ENCODE peak calls at places on chromosomes 11 and 22, in six cellular contexts. V, F, T, C, U and P are unnamed samples.

GRCh38 chr22:35986085-35986484 is 42.5 kb downstream of the RBFOX2 start:
- DNase-seq in T (no peak), V (peak), C (no peak), U (peak), F (no peak), P (no peak)

GRCh38 chr11:86184728-86185127 is 59.8 kb upstream of the EED start:
- DNase-seq in F (no peak), V (no peak), U (no peak), C (no peak), T (no peak), P (no peak)

GRCh38 chr11:125069008-125069407 is 5.9 kb downstream of the SLC37A2 start:
- DNase-seq in T (no peak), F (no peak), V (peak), C (no peak), U (no peak), P (no peak)

GRCh38 chr11:117143390-117143789 is 697 bp upstream of the PAFAH1B2 start:
- DNase-seq in V (peak), T (peak), U (peak), C (no peak), F (no peak), P (peak)

GRCh38 chr11:1310772-1311468 is 1.5 kb upstream of the TOLLIP start:
- DNase-seq in V (no peak), C (peak), U (no peak), T (no peak), F (no peak), P (peak)

GRCh38 chr11:17471501-17471900 is 5.1 kb downstream of the ABCC8 start:
- DNase-seq in T (no peak), V (no peak), C (no peak), F (no peak), U (no peak), P (no peak)

GRCh38 chr22:44168206-44168605 is 12.5 kb upstream of the PARVG start:
- DNase-seq in F (no peak), U (no peak), V (no peak), C (no peak), T (no peak), P (no peak)

GRCh38 chr11:33912405-33913361 is 20.8 kb upstream of the LMO2 start:
- DNase-seq in V (peak), F (peak), T (no peak), C (no peak), U (peak), P (no peak)

GRCh38 chr22:48669226-48669625 is 1158.4 kb downstream of the BRD1 start:
- DNase-seq in U (no peak), F (no peak), T (no peak), C (no peak), V (no peak), P (no peak)

GRCh38 chr11:45100338-45100737 is 46.1 kb upstream of the PRDM11 start:
- DNase-seq in T (no peak), F (no peak), V (peak), U (peak), C (no peak), P (peak)

GRCh38 chr11:47731466-47731865 is 16.3 kb upstream of the AGBL2 start:
- DNase-seq in C (no peak), F (no peak), T (no peak), U (no peak), V (no peak), P (no peak)

GRCh38 chr11:125890447-125891100 is 3.1 kb downstream of the HYLS1 start:
- DNase-seq in T (no peak), U (no peak), F (no peak), V (peak), C (no peak), P (no peak)

GRCh38 chr11:111063711-111064110 is 181.8 kb upstream of the POU2AF2 start:
- DNase-seq in V (peak), C (no peak), U (no peak), F (no peak), T (no peak), P (no peak)

GRCh38 chr11:61472868-61473267 is 35.7 kb upstream of the LRRC10B start:
- DNase-seq in C (no peak), T (no peak), V (peak), F (no peak), U (peak), P (no peak)

GRCh38 chr11:61472282-61472681 is 36.3 kb upstream of the LRRC10B start:
- DNase-seq in F (no peak), V (peak), U (peak), C (no peak), T (no peak), P (no peak)

GRCh38 chr11:61474234-61474633 is 34.3 kb upstream of the LRRC10B start:
- DNase-seq in V (no peak), C (no peak), T (no peak), U (no peak), F (no peak), P (no peak)

GRCh38 chr11:61475433-61475832 is 33.1 kb upstream of the LRRC10B start:
- DNase-seq in F (no peak), U (no peak), V (no peak), C (no peak), T (no peak), P (no peak)

GRCh38 chr11:61473370-61474025 is 35.1 kb upstream of the LRRC10B start:
- DNase-seq in U (peak), V (peak), T (no peak), F (no peak), C (no peak), P (no peak)
- H3K4me3 ChIP-seq in U (no peak), V (no peak), T (no peak), F (no peak), C (no peak), P (no peak)

GRCh38 chr11:22189660-22190059 is 3.2 kb upstream of the ANO5 start:
- DNase-seq in F (no peak), C (no peak), T (no peak), V (no peak), U (no peak), P (no peak)

GRCh38 chr11:22193348-22194051 is 615 bp downstream of the ANO5 start:
- DNase-seq in C (no peak), V (no peak), T (peak), U (no peak), F (no peak), P (peak)

GRCh38 chr11:22190827-22191463 is 1.9 kb upstream of the ANO5 start:
- DNase-seq in C (no peak), V (no peak), F (no peak), T (no peak), U (no peak), P (no peak)

GRCh38 chr11:22192642-22193347 is at the start of gene ANO5:
- DNase-seq in F (no peak), U (peak), V (no peak), C (no peak), T (peak), P (peak)

GRCh38 chr11:22192289-22192641 is 620 bp upstream of the ANO5 start:
- DNase-seq in T (peak), F (no peak), C (no peak), U (no peak), V (no peak), P (peak)
- H3K4me3 ChIP-seq in T (peak), F (no peak), C (no peak), U (peak), V (no peak), P (peak)

DNA sequence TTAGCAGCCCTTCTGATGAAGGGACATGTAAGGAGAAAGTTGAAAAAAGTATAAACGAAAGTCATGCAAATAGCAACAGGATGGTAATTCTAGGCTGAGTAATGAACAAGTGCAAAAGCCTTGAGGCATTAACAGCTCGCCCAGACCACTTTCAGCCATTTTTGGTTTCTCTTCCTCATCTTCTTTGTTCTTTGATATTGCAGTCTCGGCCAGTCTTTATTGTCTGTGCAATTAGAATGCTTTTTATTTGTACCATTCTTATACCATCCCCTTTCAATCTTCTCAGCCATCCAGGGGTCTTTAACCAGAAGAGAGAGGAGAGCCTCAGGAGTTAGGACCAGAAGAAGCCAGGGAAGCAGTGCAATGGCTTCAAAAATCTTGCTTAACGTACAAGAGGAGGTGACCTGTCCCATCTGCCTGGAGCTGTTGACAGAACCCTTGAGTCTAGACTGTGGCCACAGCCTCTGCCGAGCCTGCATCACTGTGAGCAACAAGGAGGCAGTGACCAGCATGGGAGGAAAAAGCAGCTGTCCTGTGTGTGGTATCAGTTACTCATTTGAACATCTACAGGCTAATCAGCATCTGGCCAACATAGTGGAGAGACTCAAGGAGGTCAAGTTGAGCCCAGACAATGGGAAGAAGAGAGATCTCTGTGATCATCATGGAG is 7.3 kb downstream of the TRIM34 start:
- DNase-seq in V (no peak), C (no peak), T (no peak), F (no peak), U (no peak), P (no peak)
- H3K4me3 ChIP-seq in V (no peak), C (no peak), T (no peak), F (no peak), U (no peak), P (no peak)

DNA sequence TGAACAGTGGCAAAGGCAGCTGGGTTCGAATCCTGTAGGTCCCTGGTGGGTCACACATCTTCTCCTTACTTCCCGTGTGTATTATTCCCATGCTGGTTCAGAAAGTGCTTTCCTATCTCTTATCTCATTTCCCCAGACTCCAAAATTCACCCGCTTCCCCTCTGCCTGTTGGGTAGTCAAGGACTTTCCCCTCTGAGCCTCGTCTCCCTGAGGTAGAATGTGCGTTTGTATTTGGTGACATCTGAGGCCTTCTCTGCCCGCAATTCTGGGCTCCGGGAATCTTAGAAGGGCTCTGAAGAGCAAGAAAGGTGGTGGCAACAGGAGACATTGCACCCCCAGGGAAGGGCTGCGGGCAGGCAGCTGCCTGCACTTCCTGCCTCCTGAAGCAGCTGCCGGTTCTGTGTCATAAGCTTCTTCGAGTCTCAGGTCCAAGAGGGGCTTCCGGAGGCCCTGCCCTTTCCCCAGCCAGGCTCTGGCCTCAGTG is 5.9 kb downstream of the LRRC32 start:
- DNase-seq in C (peak), U (no peak), T (no peak), F (no peak), V (no peak), P (no peak)
- H3K4me3 ChIP-seq in C (no peak), U (no peak), T (no peak), F (no peak), V (no peak), P (no peak)

DNA sequence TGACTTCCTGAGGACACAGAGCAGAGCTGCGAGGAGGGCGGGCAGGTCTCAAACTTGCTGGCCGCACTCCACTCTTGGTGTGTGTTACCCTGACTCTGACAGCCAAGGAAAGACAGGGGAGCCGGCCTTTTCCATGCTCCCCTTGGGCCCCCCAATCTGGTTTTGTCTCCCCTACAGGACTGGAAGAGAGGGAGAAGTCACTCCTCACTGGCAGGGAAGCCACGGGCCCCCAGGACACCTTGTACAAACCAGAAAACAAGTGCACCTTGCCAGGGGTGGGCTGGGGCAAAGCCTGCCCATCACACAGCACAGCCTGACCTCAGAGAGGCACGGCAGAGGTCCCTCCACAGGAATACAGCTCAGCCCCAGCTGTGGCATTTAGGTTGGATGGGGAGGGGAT is 20.2 kb downstream of the CBX7 start:
- DNase-seq in T (no peak), C (no peak), U (no peak), V (no peak), F (no peak), P (peak)
- H3K4me3 ChIP-seq in T (no peak), C (no peak), U (no peak), V (no peak), F (no peak), P (no peak)

GRCh38 chr11:120239713-120240640 is at the start of gene POU2F3:
- DNase-seq in T (no peak), F (no peak), C (no peak), U (no peak), V (no peak), P (peak)
- H3K4me3 ChIP-seq in T (peak), F (no peak), C (peak), U (no peak), V (no peak), P (peak)

DNA sequence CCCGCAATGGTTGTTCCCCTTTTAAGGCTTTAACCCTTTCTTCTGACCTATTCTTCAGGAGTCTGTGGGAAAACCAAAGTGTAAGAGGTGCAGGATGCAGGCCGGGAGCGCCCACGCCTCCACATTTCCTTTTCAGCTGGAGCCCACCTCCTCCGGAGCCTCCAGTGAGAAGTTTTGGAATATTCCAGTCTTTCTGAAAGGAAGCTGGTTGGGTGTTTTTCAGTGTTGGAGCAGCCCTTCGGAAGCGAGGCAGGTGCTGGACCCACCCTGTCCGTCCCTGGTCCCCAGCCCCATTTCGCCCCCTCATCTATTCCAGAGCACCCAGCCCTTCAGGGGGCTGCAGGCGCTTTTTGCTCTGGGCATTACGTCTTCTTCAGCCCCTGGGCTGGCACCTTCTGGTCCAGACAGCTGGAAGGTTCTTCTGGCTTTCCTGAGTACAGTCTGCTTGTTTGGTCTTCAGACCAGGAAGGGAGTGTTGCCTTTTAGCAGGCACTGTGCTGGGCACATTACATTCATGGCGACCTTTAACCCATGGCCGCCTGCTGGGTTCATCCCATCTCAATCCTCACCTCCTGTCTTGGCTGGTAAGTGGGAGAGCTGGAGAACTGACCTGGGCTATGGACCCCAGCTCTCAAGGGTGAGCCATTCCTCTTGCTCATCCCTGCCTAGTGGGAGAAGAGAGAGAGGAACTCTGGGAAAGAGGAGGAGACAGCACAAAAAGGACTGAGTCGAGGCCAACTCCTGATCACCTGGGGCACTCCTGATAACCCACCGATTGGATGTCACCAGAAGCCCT is 685 bp upstream of the THY1 start:
- DNase-seq in V (peak), C (no peak), T (no peak), U (no peak), F (no peak), P (no peak)
- H3K4me3 ChIP-seq in V (peak), C (no peak), T (no peak), U (peak), F (peak), P (peak)

GRCh38 chr11:73277467-73277866 is 5.3 kb downstream of the P2RY6 start:
- DNase-seq in C (peak), F (no peak), U (no peak), V (no peak), T (no peak), P (no peak)
- H3K4me3 ChIP-seq in C (no peak), F (no peak), U (no peak), V (no peak), T (no peak), P (no peak)

DNA sequence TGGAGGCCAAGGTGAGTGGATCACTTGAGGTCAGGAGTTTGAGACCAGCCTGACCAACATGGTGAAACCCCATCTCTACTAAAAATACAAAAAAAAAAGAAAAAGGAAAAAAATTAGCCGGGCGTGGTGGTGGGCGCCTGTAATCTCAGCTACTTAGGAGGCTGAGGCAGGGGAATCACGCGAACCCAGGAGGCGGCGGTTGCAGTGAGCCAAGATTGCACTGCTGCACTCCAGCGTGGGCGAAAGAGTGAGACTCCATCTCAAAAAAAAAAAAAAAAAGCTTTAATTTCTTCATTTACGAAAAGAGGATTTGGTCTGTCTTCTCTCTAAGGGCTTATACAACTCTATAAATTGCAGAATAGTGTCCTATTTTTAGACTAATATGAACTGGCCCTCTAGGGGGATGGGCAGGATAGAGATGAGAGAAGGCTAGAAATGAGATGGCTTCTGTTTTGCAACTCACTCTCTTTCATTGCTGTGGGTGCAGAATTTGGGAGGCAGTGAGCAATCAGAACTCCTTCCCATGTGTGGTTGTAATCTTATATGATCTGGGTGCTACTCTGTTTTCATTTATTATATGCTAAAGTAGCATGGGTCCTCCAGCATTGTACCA is 11.3 kb downstream of the MAML2 start:
- DNase-seq in C (no peak), T (no peak), V (no peak), F (no peak), U (no peak), P (no peak)
- H3K4me3 ChIP-seq in C (no peak), T (no peak), V (no peak), F (no peak), U (no peak), P (no peak)

DNA sequence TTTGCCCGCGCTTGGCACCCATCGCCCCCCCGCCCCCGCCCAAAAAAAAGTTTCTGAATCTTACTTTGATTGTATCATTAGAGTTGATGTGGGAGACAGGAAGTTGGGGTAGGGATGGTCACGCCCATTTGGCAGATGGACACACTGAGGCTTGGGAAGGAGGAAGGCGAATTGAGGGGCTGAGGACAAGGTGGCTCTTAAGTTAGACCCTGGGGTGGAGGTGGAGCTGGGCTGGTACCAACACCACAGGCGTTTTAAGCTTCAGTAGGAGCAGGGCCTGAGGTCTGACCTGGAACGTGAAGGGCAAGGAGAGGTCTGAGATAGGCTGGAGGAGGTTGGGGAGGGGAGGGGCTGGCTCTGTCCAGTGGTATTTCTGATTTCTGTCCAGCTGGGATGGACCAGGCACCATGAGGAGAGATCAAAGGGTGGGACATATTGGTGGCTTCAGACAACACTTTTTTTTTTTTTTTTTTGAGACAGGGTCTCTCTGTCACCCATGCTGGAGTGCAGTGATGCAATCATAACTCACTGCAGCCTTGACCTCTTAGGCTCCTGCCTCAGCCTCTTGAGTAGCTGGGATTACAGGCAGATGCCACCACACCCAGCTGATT is 777 bp upstream of the CDC42BPG start:
- DNase-seq in C (no peak), U (no peak), V (no peak), F (no peak), T (no peak), P (no peak)
- H3K4me3 ChIP-seq in C (peak), U (no peak), V (no peak), F (no peak), T (peak), P (peak)